ENCODE peak calls at places on chromosomes 4 and X, in four cellular contexts. R is activated T-cell treated with anti-CD3 and anti-CD28 coated beads, Interleukin-2, amount 50 U/mL, for 24 hours; K is cardiac fibroblast; V is activated CD4-positive, alpha-beta memory T cell treated with anti-CD3 and anti-CD28 coated beads for 36 hours. Q is an unnamed sample.

GRCh38 chr4:174522183-174523002 is at the start of gene HPGD:
- DNase-seq in R (peak; percentile 71), K (peak; percentile 12), V (peak; percentile 61), Q (peak; percentile 29)

GRCh38 chr4:22003878-22004277 is 55.3 kb upstream of the KCNIP4 start:
- DNase-seq in R (no peak), K (no peak), V (no peak), Q (no peak)

GRCh38 chr4:143391895-143392294 is 55.2 kb downstream of the GAB1 start:
- DNase-seq in R (no peak), K (peak; percentile 65), V (no peak), Q (peak; percentile 51)

GRCh38 chr4:47877204-47877603 is 37.2 kb downstream of the NFXL1 start:
- DNase-seq in R (no peak), K (no peak), V (no peak), Q (no peak)

GRCh38 chrX:153820601-153821000 is 9.7 kb downstream of the PDZD4 start:
- DNase-seq in R (no peak), K (no peak), V (no peak), Q (no peak)

GRCh38 chrX:69093960-69094935 is 71.0 kb downstream of the PJA1 start:
- DNase-seq in R (peak; percentile 40), K (peak; percentile 68), V (peak; percentile 33), Q (peak; percentile 71)

GRCh38 chrX:110167952-110168451 is 149.9 kb downstream of the AMMECR1 start:
- DNase-seq in R (peak; percentile 69), K (peak; percentile 41), V (peak; percentile 63), Q (peak; percentile 8)

GRCh38 chrX:123994730-123995129 is 33.2 kb downstream of the STAG2 start:
- DNase-seq in R (no peak), K (no peak), V (no peak), Q (no peak)

GRCh38 chr4:25184056-25184455 is 23.8 kb upstream of the SEPSECS start:
- DNase-seq in R (no peak), K (no peak), V (no peak), Q (no peak)

GRCh38 chr4:85243857-85244256 is 231.1 kb upstream of the ARHGAP24 start:
- DNase-seq in R (no peak), K (no peak), V (no peak), Q (no peak)

GRCh38 chr4:15498356-15498755 is 28.7 kb downstream of the CC2D2A start:
- DNase-seq in R (no peak), K (no peak), V (no peak), Q (no peak)

GRCh38 chr4:7007944-7008343 is 35.2 kb upstream of the TADA2B start:
- DNase-seq in R (no peak), K (no peak), V (no peak), Q (no peak)

GRCh38 chrX:44234541-44234940 is 108.9 kb downstream of the EFHC2 start:
- DNase-seq in R (no peak), K (no peak), V (no peak), Q (no peak)

GRCh38 chrX:154396948-154397887 is 959 bp upstream of the RPL10 start:
- DNase-seq in R (peak; percentile 84), K (peak; percentile 71), V (peak; percentile 75), Q (peak; percentile 68)

Q was measured in GM03348.